ENCODE peak calls at places on chromosome 21, in four cellular contexts. One of them, this sample, is unnamed.

GRCh38 chr21:45299864-45300785 is 12.4 kb upstream of the POFUT2 start:
- DNase-seq in tibial artery: no peak
- DNase-seq in IMR-90: peak; percentile 81
- DNase-seq in GM06990: no peak
- DNase-seq in this sample: no peak

GRCh38 chr21:35050348-35051286 is 1.5 kb upstream of the RUNX1 start:
- DNase-seq in tibial artery: no peak
- DNase-seq in IMR-90: peak; percentile 70
- DNase-seq in GM06990: peak; percentile 55
- DNase-seq in this sample: no peak

GRCh38 chr21:35102488-35103407 is 53.6 kb upstream of the RUNX1 start:
- DNase-seq in tibial artery: peak; percentile 67
- DNase-seq in IMR-90: peak; percentile 33
- DNase-seq in GM06990: peak; percentile 20
- DNase-seq in this sample: no peak

GRCh38 chr21:34952701-34953100 is 96.4 kb downstream of the RUNX1 start:
- DNase-seq in tibial artery: no peak
- DNase-seq in IMR-90: no peak
- DNase-seq in GM06990: no peak
- DNase-seq in this sample: peak; percentile 53

GRCh38 chr21:22125581-22125980 is 1127.4 kb downstream of the NCAM2 start:
- DNase-seq in tibial artery: no peak
- DNase-seq in IMR-90: no peak
- DNase-seq in GM06990: no peak
- DNase-seq in this sample: peak; percentile 0

GRCh38 chr21:21003701-21004100 is 5.5 kb downstream of the NCAM2 start:
- DNase-seq in tibial artery: no peak
- DNase-seq in IMR-90: peak; percentile 37
- DNase-seq in GM06990: no peak
- DNase-seq in this sample: peak; percentile 5

GRCh38 chr21:33976082-33976979 is 60.7 kb upstream of the ATP5PO start:
- DNase-seq in tibial artery: no peak
- DNase-seq in IMR-90: peak; percentile 94
- DNase-seq in GM06990: peak; percentile 75
- DNase-seq in this sample: peak; percentile 98

GRCh38 chr21:44967082-44968047 is 27.5 kb downstream of the SLX9 start:
- DNase-seq in tibial artery: no peak
- DNase-seq in IMR-90: no peak
- DNase-seq in GM06990: no peak
- DNase-seq in this sample: no peak

GRCh38 chr21:43268086-43268803 is 99.4 kb downstream of the CRYAA start:
- DNase-seq in tibial artery: no peak
- DNase-seq in IMR-90: no peak
- DNase-seq in GM06990: no peak
- DNase-seq in this sample: no peak

GRCh38 chr21:15063821-15064575 is 802 bp downstream of the NRIP1 start:
- DNase-seq in tibial artery: peak; percentile 57
- DNase-seq in IMR-90: no peak
- DNase-seq in GM06990: peak; percentile 50
- DNase-seq in this sample: peak; percentile 37

GRCh38 chr21:35120631-35121180 is 71.6 kb upstream of the RUNX1 start:
- DNase-seq in tibial artery: no peak
- DNase-seq in IMR-90: no peak
- DNase-seq in GM06990: no peak
- DNase-seq in this sample: no peak

GRCh38 chr21:44800971-44801467 is 601 bp downstream of the UBE2G2 start:
- DNase-seq in tibial artery: no peak
- DNase-seq in IMR-90: peak; percentile 26
- DNase-seq in GM06990: no peak
- DNase-seq in this sample: peak; percentile 60

GRCh38 chr21:45401916-45402900 is 2.8 kb upstream of the COL18A1 start:
- DNase-seq in tibial artery: no peak
- DNase-seq in IMR-90: no peak
- DNase-seq in GM06990: no peak
- DNase-seq in this sample: no peak

GRCh38 chr21:16932314-16932713 is 580.5 kb upstream of the CXADR start:
- DNase-seq in tibial artery: no peak
- DNase-seq in IMR-90: no peak
- DNase-seq in GM06990: no peak
- DNase-seq in this sample: no peak

GRCh38 chr21:46099476-46099875 is 1.6 kb downstream of the COL6A2 start:
- DNase-seq in tibial artery: peak; percentile 47
- DNase-seq in IMR-90: peak; percentile 34
- DNase-seq in GM06990: no peak
- DNase-seq in this sample: no peak

GRCh38 chr21:16570196-16570595 is 840.4 kb downstream of the USP25 start:
- DNase-seq in tibial artery: no peak
- DNase-seq in IMR-90: peak; percentile 39
- DNase-seq in GM06990: no peak
- DNase-seq in this sample: no peak

GRCh38 chr21:42734323-42734971 is 81.0 kb downstream of the PDE9A start:
- DNase-seq in tibial artery: no peak
- DNase-seq in IMR-90: no peak
- DNase-seq in GM06990: no peak
- DNase-seq in this sample: no peak

GRCh38 chr21:16473965-16474364 is 744.2 kb downstream of the USP25 start:
- DNase-seq in tibial artery: no peak
- DNase-seq in IMR-90: peak; percentile 12
- DNase-seq in GM06990: no peak
- DNase-seq in this sample: no peak

GRCh38 chr21:46627726-46628125 is 7.7 kb upstream of the PRMT2 start:
- DNase-seq in tibial artery: no peak
- DNase-seq in IMR-90: no peak
- DNase-seq in GM06990: no peak
- DNase-seq in this sample: peak; percentile 18

GRCh38 chr21:30044447-30045064 is 104.8 kb upstream of the GRIK1 start:
- DNase-seq in tibial artery: no peak
- DNase-seq in IMR-90: peak; percentile 7
- DNase-seq in GM06990: no peak
- DNase-seq in this sample: peak; percentile 43

GRCh38 chr21:45868086-45868485 is 113.5 kb upstream of the COL6A1 start:
- DNase-seq in tibial artery: peak; percentile 12
- DNase-seq in IMR-90: no peak
- DNase-seq in GM06990: no peak
- DNase-seq in this sample: no peak

GRCh38 chr21:46325073-46325912 is 1.3 kb downstream of the PCNT start:
- DNase-seq in tibial artery: peak; percentile 20
- DNase-seq in IMR-90: peak; percentile 47
- DNase-seq in GM06990: peak; percentile 63
- DNase-seq in this sample: peak; percentile 71

GRCh38 chr21:34705032-34705431 is 36.2 kb downstream of the CLIC6 start:
- DNase-seq in tibial artery: no peak
- DNase-seq in IMR-90: no peak
- DNase-seq in GM06990: no peak
- DNase-seq in this sample: peak; percentile 82

GRCh38 chr21:34557261-34557660 is 45.3 kb upstream of the KCNE1 start:
- DNase-seq in tibial artery: no peak
- DNase-seq in IMR-90: no peak
- DNase-seq in GM06990: no peak
- DNase-seq in this sample: no peak

GRCh38 chr21:45091540-45092322 is 17.4 kb downstream of the ADARB1 start:
- DNase-seq in tibial artery: no peak
- DNase-seq in IMR-90: peak; percentile 42
- DNase-seq in GM06990: no peak
- DNase-seq in this sample: no peak

GRCh38 chr21:35051287-35051818 is 2.3 kb upstream of the RUNX1 start:
- DNase-seq in tibial artery: peak; percentile 82
- DNase-seq in IMR-90: peak; percentile 80
- DNase-seq in GM06990: peak; percentile 74
- DNase-seq in this sample: peak; percentile 83

GRCh38 chr21:30028537-30028936 is 88.7 kb upstream of the GRIK1 start:
- DNase-seq in tibial artery: no peak
- DNase-seq in IMR-90: no peak
- DNase-seq in GM06990: no peak
- DNase-seq in this sample: no peak

GRCh38 chr21:18499761-18500376 is 96.3 kb upstream of the TMPRSS15 start:
- DNase-seq in tibial artery: peak; percentile 21
- DNase-seq in IMR-90: peak; percentile 13
- DNase-seq in GM06990: peak; percentile 2
- DNase-seq in this sample: peak; percentile 38
- TF ChIP-seq CTCF in tibial artery: peak; percentile 53
- TF ChIP-seq CTCF in IMR-90: peak; percentile 40
- TF ChIP-seq CTCF in GM06990: peak; percentile 58
- TF ChIP-seq CTCF in this sample: peak; percentile 50

DNA sequence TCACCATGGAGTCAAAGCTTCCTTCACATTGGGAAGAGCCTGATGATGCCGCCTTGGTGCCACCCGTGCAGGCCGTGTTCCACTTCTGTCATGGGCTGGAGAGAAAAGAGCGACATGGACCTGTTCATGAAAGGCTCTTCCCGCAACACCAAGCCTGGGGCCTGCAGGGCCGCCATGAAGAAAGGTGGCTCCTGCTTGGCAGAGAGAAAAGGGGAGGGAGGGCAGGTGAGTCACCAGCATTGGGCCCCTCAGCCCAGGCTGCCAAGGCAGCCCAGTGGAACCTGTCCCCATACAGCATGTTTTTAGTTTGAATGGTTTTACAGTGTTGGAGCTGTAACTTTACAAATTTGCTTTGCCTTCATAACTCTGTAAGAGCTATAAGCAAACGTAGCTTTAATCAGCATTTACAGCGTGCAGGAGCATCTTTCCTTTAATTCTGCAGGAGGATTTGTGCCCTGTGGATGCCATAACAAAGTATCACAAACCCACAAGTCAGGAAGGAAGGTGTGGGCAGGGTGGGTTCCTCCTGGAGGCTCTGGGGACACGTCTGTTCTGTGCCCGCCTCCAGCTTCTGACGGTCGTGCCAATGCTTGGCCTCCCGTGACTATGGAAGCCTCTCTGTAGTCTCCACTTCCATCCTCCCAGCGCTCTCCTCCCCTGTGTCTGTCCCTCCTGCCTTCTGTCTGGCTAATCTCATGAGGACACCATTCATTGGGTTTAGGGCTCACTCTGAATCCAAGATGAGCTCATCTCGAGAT is 49.1 kb downstream of the RIPK4 start:
- DNase-seq in tibial artery: no peak
- DNase-seq in IMR-90: no peak
- DNase-seq in GM06990: no peak
- DNase-seq in this sample: no peak
- H3K4me3 ChIP-seq in tibial artery: no peak overlapping the region
- H3K4me3 ChIP-seq in IMR-90: no peak overlapping the region
- H3K4me3 ChIP-seq in GM06990: no peak overlapping the region
- H3K4me3 ChIP-seq in this sample: no peak overlapping the region

GRCh38 chr21:37873655-37874054 is 42.6 kb downstream of the KCNJ6 start:
- DNase-seq in tibial artery: no peak
- DNase-seq in IMR-90: peak; percentile 43
- DNase-seq in GM06990: no peak
- DNase-seq in this sample: no peak
- TF ChIP-seq CTCF in tibial artery: no peak
- TF ChIP-seq CTCF in IMR-90: peak; percentile 41
- TF ChIP-seq CTCF in GM06990: no peak
- TF ChIP-seq CTCF in this sample: no peak

DNA sequence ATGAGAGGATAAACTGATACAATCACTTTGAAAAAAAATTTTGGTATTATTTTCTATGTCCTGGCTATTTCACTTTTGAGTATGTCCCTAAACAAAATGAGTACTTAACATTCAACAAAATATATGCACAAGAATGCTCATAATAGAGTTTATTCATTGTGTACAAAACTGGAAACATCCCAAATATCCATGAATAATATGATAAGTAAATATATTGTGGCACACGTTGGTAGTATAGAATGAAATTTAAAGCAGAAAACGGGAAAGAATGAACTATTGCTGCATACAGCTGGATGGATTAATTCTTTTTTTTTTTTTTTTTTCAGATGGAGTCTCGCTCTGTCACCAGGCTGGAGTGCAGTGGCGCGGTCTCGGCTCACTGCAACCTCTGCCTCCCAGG is 725.2 kb downstream of the LTN1 start:
- DNase-seq in tibial artery: no peak
- DNase-seq in IMR-90: no peak
- DNase-seq in GM06990: no peak
- DNase-seq in this sample: no peak
- H3K4me3 ChIP-seq in tibial artery: no peak overlapping the region
- H3K4me3 ChIP-seq in IMR-90: no peak overlapping the region
- H3K4me3 ChIP-seq in GM06990: no peak overlapping the region
- H3K4me3 ChIP-seq in this sample: no peak overlapping the region

GRCh38 chr21:37074195-37074510 is 1.1 kb downstream of the TTC3 start:
- DNase-seq in tibial artery: no peak
- DNase-seq in IMR-90: no peak
- DNase-seq in GM06990: no peak
- DNase-seq in this sample: peak; percentile 27

GRCh38 chr21:37075214-37075770 is 2.2 kb downstream of the TTC3 start:
- DNase-seq in tibial artery: no peak
- DNase-seq in IMR-90: no peak
- DNase-seq in GM06990: no peak
- DNase-seq in this sample: no peak

GRCh38 chr21:37073417-37074194 is 552 bp downstream of the TTC3 start:
- DNase-seq in tibial artery: no peak
- DNase-seq in IMR-90: peak; percentile 67
- DNase-seq in GM06990: peak; percentile 83
- DNase-seq in this sample: peak; percentile 39

GRCh38 chr21:37076087-37076486 is 3.0 kb downstream of the TTC3 start:
- DNase-seq in tibial artery: no peak
- DNase-seq in IMR-90: no peak
- DNase-seq in GM06990: no peak
- DNase-seq in this sample: no peak

DNA sequence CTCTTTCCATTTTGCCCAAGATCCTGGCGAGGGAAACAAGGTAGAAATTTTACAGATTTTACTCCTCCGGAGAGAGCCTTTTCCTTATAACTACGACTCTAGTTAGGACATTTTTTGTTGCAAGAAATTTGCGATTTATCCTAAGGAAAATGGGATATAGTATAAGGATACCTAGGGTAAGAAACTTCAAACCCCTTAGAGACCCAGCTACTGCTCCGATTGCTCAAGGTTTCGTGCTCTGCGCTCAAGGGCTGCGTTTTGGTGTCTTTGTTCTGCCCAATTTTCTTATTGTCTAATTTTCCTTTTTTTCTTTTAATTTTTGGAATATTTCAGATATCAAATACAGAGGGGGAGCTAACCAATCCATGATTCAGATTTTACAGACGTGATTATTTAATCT is 1.5 kb downstream of the TTC3 start:
- DNase-seq in tibial artery: no peak
- DNase-seq in IMR-90: no peak
- DNase-seq in GM06990: no peak
- DNase-seq in this sample: peak; percentile 13
- TF ChIP-seq CTCF in tibial artery: no peak
- TF ChIP-seq CTCF in IMR-90: no peak
- TF ChIP-seq CTCF in GM06990: no peak
- TF ChIP-seq CTCF in this sample: no peak

GRCh38 chr21:32411366-32412161 is 942 bp upstream of the EVA1C start:
- DNase-seq in tibial artery: peak; percentile 93
- DNase-seq in IMR-90: peak; percentile 38
- DNase-seq in GM06990: no peak
- DNase-seq in this sample: peak; percentile 56
- H3K4me3 ChIP-seq in tibial artery: peak overlapping the region; percentile 87
- H3K4me3 ChIP-seq in IMR-90: peak overlapping the region; percentile 64
- H3K4me3 ChIP-seq in GM06990: no peak overlapping the region
- H3K4me3 ChIP-seq in this sample: peak overlapping the region; percentile 59